ENCODE peak calls at places on chromosomes 6 and 20, in nine cellular contexts. B is GM23248, W is right cardiac atrium, R is Calu3, H is mucosa of gallbladder, P is ELF-1, T is cardiac fibroblast, C is left ventricle myocardium superior, O is heart left ventricle. V is an unnamed sample.

GRCh38 chr20:25007491-25008305 is 15.1 kb upstream of the APMAP start:
- DNase-seq in R (no peak), B (no peak), W (no peak), C (no peak), P (no peak), H (no peak), O (peak; percentile 13), T (no peak), V (no peak)

GRCh38 chr6:116764557-116764960 is 960 bp downstream of the FAM162B start:
- DNase-seq in W (peak; percentile 59), O (peak; percentile 19), C (peak; percentile 33), H (no peak), T (peak; percentile 54), R (no peak), B (no peak), P (peak; percentile 56), V (peak; percentile 23)

GRCh38 chr6:137705166-137706064 is 161.6 kb upstream of the TNFAIP3 start:
- DNase-seq in H (peak; percentile 72), O (peak; percentile 60), B (peak; percentile 76), C (peak; percentile 64), P (peak; percentile 66), T (peak; percentile 80), W (peak; percentile 80), R (peak; percentile 59), V (peak; percentile 90)

GRCh38 chr6:166774770-166775169 is 147.7 kb upstream of the RPS6KA2 start:
- DNase-seq in P (no peak), O (no peak), C (no peak), T (no peak), H (no peak), R (peak; percentile 24), W (peak; percentile 10), B (no peak), V (no peak)

GRCh38 chr6:11217360-11218076 is 14.9 kb downstream of the NEDD9 start:
- DNase-seq in H (peak; percentile 75), P (no peak), B (no peak), T (peak; percentile 20), O (no peak), W (no peak), C (no peak), R (peak; percentile 50), V (no peak)

GRCh38 chr6:34005845-34006644 is 139.8 kb downstream of the GRM4 start:
- DNase-seq in P (peak; percentile 89), W (no peak), H (no peak), C (no peak), B (no peak), O (no peak), T (no peak), R (no peak), V (no peak)

GRCh38 chr6:154510144-154510905 is at the start of gene CNKSR3:
- DNase-seq in C (peak; percentile 90), W (peak; percentile 94), O (peak; percentile 87), R (peak; percentile 76), H (peak; percentile 89), T (peak; percentile 83), B (peak; percentile 90), P (peak; percentile 96), V (peak; percentile 94)

GRCh38 chr20:61218886-61219480 is 33.1 kb upstream of the CDH4 start:
- DNase-seq in O (no peak), T (peak; percentile 44), W (no peak), R (no peak), H (no peak), B (peak; percentile 63), C (no peak), P (no peak), V (no peak)

GRCh38 chr20:51019598-51020592 is 3.0 kb downstream of the KCNG1 start:
- DNase-seq in T (no peak), H (no peak), C (no peak), B (no peak), P (no peak), R (no peak), O (no peak), W (no peak), V (no peak)

GRCh38 chr6:168525926-168526630 is 85.1 kb downstream of the SMOC2 start:
- DNase-seq in W (no peak), H (no peak), B (no peak), R (no peak), O (no peak), C (no peak), T (no peak), P (no peak), V (no peak)

GRCh38 chr20:10790013-10790412 is 116.2 kb upstream of the JAG1 start:
- DNase-seq in R (no peak), W (no peak), C (no peak), T (no peak), P (no peak), B (no peak), O (no peak), H (no peak), V (no peak)

GRCh38 chr6:116536216-116536621 is 9.3 kb downstream of the TRAPPC3L start:
- DNase-seq in H (peak; percentile 29), C (no peak), R (peak; percentile 28), P (peak; percentile 29), T (peak; percentile 85), O (no peak), W (no peak), B (peak; percentile 79), V (no peak)

GRCh38 chr6:33314943-33315752 is 1.3 kb upstream of the TAPBP start:
- DNase-seq in P (peak; percentile 50), C (peak; percentile 68), W (peak; percentile 83), B (peak; percentile 50), R (peak; percentile 81), H (peak; percentile 43), T (peak; percentile 24), O (peak; percentile 65), V (peak; percentile 72)

GRCh38 chr6:157193443-157193996 is 129.8 kb downstream of the TMEM242 start:
- DNase-seq in O (no peak), T (no peak), B (no peak), R (no peak), H (no peak), C (no peak), P (no peak), W (no peak), V (no peak)

GRCh38 chr20:63290677-63291472 is 2.1 kb upstream of the COL20A1 start:
- DNase-seq in R (peak; percentile 83), T (peak; percentile 34), C (peak; percentile 58), B (peak; percentile 70), O (no peak), P (peak; percentile 86), H (no peak), W (peak; percentile 80), V (no peak)

GRCh38 chr6:128725271-128726233 is 157.4 kb upstream of the LAMA2 start:
- DNase-seq in O (no peak), C (no peak), R (peak; percentile 52), B (peak; percentile 60), P (no peak), T (peak; percentile 67), H (no peak), W (no peak), V (peak; percentile 48)

GRCh38 chr6:3288711-3289663 is 30.2 kb downstream of the PSMG4 start:
- DNase-seq in T (no peak), O (no peak), B (no peak), C (no peak), W (no peak), H (no peak), R (no peak), P (no peak), V (peak; percentile 34)

GRCh38 chr6:132132420-132132819 is 181.2 kb upstream of the CCN2 start:
- DNase-seq in H (no peak), P (no peak), O (no peak), B (peak; percentile 53), R (peak; percentile 4), C (no peak), T (peak; percentile 69), W (no peak), V (no peak)

GRCh38 chr6:166542580-166542912 is 43.9 kb downstream of the RAMACL start:
- DNase-seq in H (no peak), P (peak; percentile 61), B (no peak), O (no peak), R (peak; percentile 54), W (no peak), C (no peak), T (peak; percentile 33), V (no peak)

GRCh38 chr6:43050981-43051380 is 2.7 kb downstream of the CUL7 start:
- DNase-seq in R (no peak), W (no peak), T (no peak), B (no peak), C (no peak), H (no peak), O (no peak), P (no peak), V (no peak)

GRCh38 chr6:28378644-28379043 is 20.9 kb downstream of the ZSCAN12 start:
- DNase-seq in P (no peak), C (no peak), R (no peak), B (no peak), O (no peak), W (no peak), H (no peak), T (no peak), V (no peak)

GRCh38 chr6:161132384-161132783 is 140.8 kb downstream of the MAP3K4 start:
- DNase-seq in W (no peak), O (no peak), B (no peak), H (no peak), C (no peak), T (no peak), P (no peak), R (no peak), V (no peak)

GRCh38 chr6:16674666-16675392 is 86.4 kb downstream of the ATXN1 start:
- DNase-seq in P (peak; percentile 10), R (no peak), W (no peak), T (peak; percentile 52), B (peak; percentile 63), C (no peak), O (no peak), H (no peak), V (no peak)

GRCh38 chr6:117911150-117911549 is 4.1 kb downstream of the SLC35F1 start:
- DNase-seq in R (no peak), C (no peak), H (no peak), W (no peak), T (no peak), B (no peak), P (no peak), O (no peak), V (no peak)

V was measured in ovary.